ENCODE peak calls at places on chromosomes 11 and 22, in five cellular contexts. R, I, X, T and G are unnamed samples.

GRCh38 chr11:72962084-72962483 is 147.9 kb downstream of the ATG16L2 start:
- DNase-seq in T (no peak), I (no peak), R (no peak), X (no peak), G (no peak)

GRCh38 chr11:110249066-110249465 is 47.3 kb downstream of the RDX start:
- DNase-seq in T (no peak), I (no peak), R (no peak), X (no peak), G (no peak)

GRCh38 chr11:6083129-6083528 is 24.4 kb upstream of the OR56B4 start:
- DNase-seq in T (no peak), R (no peak), X (no peak), I (no peak), G (no peak)

GRCh38 chr22:22691716-22692701 is 47.6 kb downstream of the GGTLC2 start:
- DNase-seq in X (no peak), R (no peak), T (no peak), I (no peak), G (no peak)

GRCh38 chr11:14972581-14973490 is 685 bp upstream of the CALCA start:
- DNase-seq in I (no peak), X (no peak), T (no peak), R (no peak), G (no peak)

GRCh38 chr22:26702906-26703830 is 45.8 kb downstream of the MIAT start:
- DNase-seq in T (no peak), R (no peak), X (no peak), I (no peak), G (no peak)

GRCh38 chr11:74577624-74578396 is 14.6 kb upstream of the POLD3 start:
- DNase-seq in T (no peak), I (no peak), X (no peak), R (no peak), G (no peak)

GRCh38 chr11:78851883-78852586 is 277.4 kb upstream of the NARS2 start:
- DNase-seq in R (no peak), X (no peak), I (no peak), T (no peak), G (no peak)

GRCh38 chr11:119764108-119764874 is 35.3 kb upstream of the NECTIN1 start:
- DNase-seq in T (no peak), R (peak; percentile 44), I (peak; percentile 67), X (peak; percentile 52), G (no peak)

GRCh38 chr11:125140251-125140650 is 24.3 kb upstream of the PKNOX2 start:
- DNase-seq in R (no peak), I (no peak), X (no peak), T (no peak), G (no peak)

GRCh38 chr11:94151903-94152677 is 23.4 kb downstream of the PANX1 start:
- DNase-seq in T (peak; percentile 37), R (peak; percentile 35), X (no peak), I (peak; percentile 65), G (no peak)

GRCh38 chr11:123504401-123504800 is 74.3 kb downstream of the GRAMD1B start:
- DNase-seq in R (no peak), I (no peak), X (no peak), T (no peak), G (no peak)

GRCh38 chr11:2194877-2195755 is 23.5 kb upstream of the TH start:
- DNase-seq in X (no peak), R (no peak), T (peak; percentile 53), I (no peak), G (no peak)

GRCh38 chr22:35482311-35482710 is 58.3 kb upstream of the RASD2 start:
- DNase-seq in R (no peak), I (no peak), T (no peak), X (no peak), G (no peak)

GRCh38 chr22:40348025-40348658 is 1.8 kb downstream of the ADSL start:
- DNase-seq in I (no peak), R (peak; percentile 32), T (peak; percentile 58), X (no peak), G (peak; percentile 69)

GRCh38 chr11:128684582-128685382 is 9.1 kb upstream of the FLI1 start:
- DNase-seq in X (no peak), R (no peak), I (no peak), T (no peak), G (no peak)

GRCh38 chr11:65288706-65289536 is 25.7 kb upstream of the CDC42EP2 start:
- DNase-seq in X (no peak), R (peak; percentile 39), T (no peak), I (no peak), G (no peak)

GRCh38 chr11:130115218-130115617 is 44.4 kb upstream of the ST14 start:
- DNase-seq in T (no peak), R (no peak), I (no peak), X (no peak), G (no peak)

GRCh38 chr11:113162590-113162961 is 151.8 kb upstream of the TTC12 start:
- DNase-seq in R (peak; percentile 19), I (no peak), X (no peak), T (peak; percentile 50), G (no peak)

GRCh38 chr22:23781533-23781932 is 5.2 kb upstream of the SMARCB1 start:
- DNase-seq in X (no peak), T (no peak), R (no peak), I (peak; percentile 71), G (no peak)

GRCh38 chr22:18023509-18024275 is 669 bp downstream of the MICAL3 start:
- DNase-seq in I (peak; percentile 84), T (peak; percentile 69), X (peak; percentile 63), R (peak; percentile 78), G (peak; percentile 84)

GRCh38 chr11:126115253-126115540 is 52.5 kb upstream of the CDON start:
- DNase-seq in T (peak; percentile 91), I (no peak), X (peak; percentile 69), R (peak; percentile 73), G (peak; percentile 70)

GRCh38 chr11:86678823-86679222 is 6.4 kb upstream of the ME3 start:
- DNase-seq in T (no peak), I (no peak), X (no peak), R (no peak), G (no peak)